ENCODE peak calls at places on chromosomes 1 and 21, in five cellular contexts. One of them, this sample, is unnamed.

GRCh38 chr1:182430263-182431068 is 19.5 kb upstream of the RGSL1 start:
- DNase-seq in GM06990: peak
- DNase-seq in GM23338: no peak
- DNase-seq in lower leg skin: no peak
- DNase-seq in AG10803: no peak
- DNase-seq in this sample: no peak

GRCh38 chr1:236072001-236072400 is 7.1 kb upstream of the NID1 start:
- DNase-seq in GM06990: no peak
- DNase-seq in GM23338: no peak
- DNase-seq in lower leg skin: no peak
- DNase-seq in AG10803: no peak
- DNase-seq in this sample: no peak

GRCh38 chr21:27802816-27803475 is 836.1 kb upstream of the ADAMTS5 start:
- DNase-seq in GM06990: no peak
- DNase-seq in GM23338: peak
- DNase-seq in lower leg skin: peak
- DNase-seq in AG10803: peak
- DNase-seq in this sample: no peak

GRCh38 chr1:163528710-163529348 is 207.1 kb downstream of the NUF2 start:
- DNase-seq in GM06990: no peak
- DNase-seq in GM23338: peak
- DNase-seq in lower leg skin: no peak
- DNase-seq in AG10803: peak
- DNase-seq in this sample: no peak

GRCh38 chr21:14567557-14568279 is 21.6 kb upstream of the SAMSN1 start:
- DNase-seq in GM06990: no peak
- DNase-seq in GM23338: no peak
- DNase-seq in lower leg skin: no peak
- DNase-seq in AG10803: no peak
- DNase-seq in this sample: no peak

GRCh38 chr1:30284226-30284625 is 439.2 kb downstream of the MATN1 start:
- DNase-seq in GM06990: no peak
- DNase-seq in GM23338: no peak
- DNase-seq in lower leg skin: no peak
- DNase-seq in AG10803: no peak
- DNase-seq in this sample: no peak

GRCh38 chr1:85692730-85693314 is 15.4 kb downstream of the ZNHIT6 start:
- DNase-seq in GM06990: no peak
- DNase-seq in GM23338: peak
- DNase-seq in lower leg skin: no peak
- DNase-seq in AG10803: peak
- DNase-seq in this sample: no peak

GRCh38 chr1:100400332-100400933 is 48.1 kb downstream of the CDC14A start:
- DNase-seq in GM06990: no peak
- DNase-seq in GM23338: peak
- DNase-seq in lower leg skin: peak
- DNase-seq in AG10803: no peak
- DNase-seq in this sample: no peak

GRCh38 chr1:97680894-97681293 is 239.9 kb downstream of the DPYD start:
- DNase-seq in GM06990: no peak
- DNase-seq in GM23338: peak
- DNase-seq in lower leg skin: no peak
- DNase-seq in AG10803: no peak
- DNase-seq in this sample: no peak

GRCh38 chr1:101797722-101798121 is 199.0 kb downstream of the OLFM3 start:
- DNase-seq in GM06990: no peak
- DNase-seq in GM23338: peak
- DNase-seq in lower leg skin: no peak
- DNase-seq in AG10803: no peak
- DNase-seq in this sample: no peak

GRCh38 chr21:44521928-44522752 is 17.9 kb downstream of the KRTAP10-1 start:
- DNase-seq in GM06990: no peak
- DNase-seq in GM23338: no peak
- DNase-seq in lower leg skin: no peak
- DNase-seq in AG10803: no peak
- DNase-seq in this sample: no peak

GRCh38 chr21:42097860-42098259 is 26.7 kb downstream of the UMODL1 start:
- DNase-seq in GM06990: no peak
- DNase-seq in GM23338: no peak
- DNase-seq in lower leg skin: peak
- DNase-seq in AG10803: peak
- DNase-seq in this sample: peak

GRCh38 chr21:41755934-41756773 is 10.7 kb downstream of the RIPK4 start:
- DNase-seq in GM06990: no peak
- DNase-seq in GM23338: no peak
- DNase-seq in lower leg skin: no peak
- DNase-seq in AG10803: no peak
- DNase-seq in this sample: no peak

GRCh38 chr1:20724364-20725188 is 6.8 kb upstream of the KIF17 start:
- DNase-seq in GM06990: no peak
- DNase-seq in GM23338: no peak
- DNase-seq in lower leg skin: no peak
- DNase-seq in AG10803: no peak
- DNase-seq in this sample: no peak

GRCh38 chr21:35324372-35325220 is 275.5 kb upstream of the RUNX1 start:
- DNase-seq in GM06990: no peak
- DNase-seq in GM23338: no peak
- DNase-seq in lower leg skin: no peak
- DNase-seq in AG10803: peak
- DNase-seq in this sample: no peak

GRCh38 chr1:35544976-35545375 is 12.2 kb downstream of the KIAA0319L start:
- DNase-seq in GM06990: no peak
- DNase-seq in GM23338: peak
- DNase-seq in lower leg skin: no peak
- DNase-seq in AG10803: peak
- DNase-seq in this sample: no peak

GRCh38 chr1:154384650-154385557 is 20.2 kb upstream of the IL6R start:
- DNase-seq in GM06990: no peak
- DNase-seq in GM23338: no peak
- DNase-seq in lower leg skin: no peak
- DNase-seq in AG10803: no peak
- DNase-seq in this sample: no peak

GRCh38 chr1:225526878-225527277 is 99.0 kb upstream of the LBR start:
- DNase-seq in GM06990: no peak
- DNase-seq in GM23338: no peak
- DNase-seq in lower leg skin: peak
- DNase-seq in AG10803: peak
- DNase-seq in this sample: no peak

GRCh38 chr1:40532062-40532389 is 589 bp downstream of the ZNF684 start:
- DNase-seq in GM06990: no peak
- DNase-seq in GM23338: no peak
- DNase-seq in lower leg skin: no peak
- DNase-seq in AG10803: no peak
- DNase-seq in this sample: no peak

GRCh38 chr1:167328306-167328705 is 107.6 kb downstream of the POU2F1 start:
- DNase-seq in GM06990: no peak
- DNase-seq in GM23338: no peak
- DNase-seq in lower leg skin: no peak
- DNase-seq in AG10803: no peak
- DNase-seq in this sample: no peak

GRCh38 chr1:204360314-204360713 is 585 bp upstream of the PLEKHA6 start:
- DNase-seq in GM06990: no peak
- DNase-seq in GM23338: no peak
- DNase-seq in lower leg skin: no peak
- DNase-seq in AG10803: no peak
- DNase-seq in this sample: no peak

GRCh38 chr1:116131866-116132605 is 20.8 kb downstream of the MAB21L3 start:
- DNase-seq in GM06990: no peak
- DNase-seq in GM23338: no peak
- DNase-seq in lower leg skin: no peak
- DNase-seq in AG10803: no peak
- DNase-seq in this sample: peak
- TF ChIP-seq CTCF in GM06990: no peak
- TF ChIP-seq CTCF in GM23338: no peak
- TF ChIP-seq CTCF in lower leg skin: no peak
- TF ChIP-seq CTCF in AG10803: no peak
- TF ChIP-seq CTCF in this sample: no peak

GRCh38 chr1:47333578-47333921 is at the start of gene CMPK1:
- DNase-seq in GM06990: peak
- DNase-seq in GM23338: peak
- DNase-seq in lower leg skin: peak
- DNase-seq in AG10803: peak
- DNase-seq in this sample: peak
- TF ChIP-seq CTCF in GM06990: peak
- TF ChIP-seq CTCF in GM23338: no peak
- TF ChIP-seq CTCF in lower leg skin: no peak
- TF ChIP-seq CTCF in AG10803: peak
- TF ChIP-seq CTCF in this sample: peak

DNA sequence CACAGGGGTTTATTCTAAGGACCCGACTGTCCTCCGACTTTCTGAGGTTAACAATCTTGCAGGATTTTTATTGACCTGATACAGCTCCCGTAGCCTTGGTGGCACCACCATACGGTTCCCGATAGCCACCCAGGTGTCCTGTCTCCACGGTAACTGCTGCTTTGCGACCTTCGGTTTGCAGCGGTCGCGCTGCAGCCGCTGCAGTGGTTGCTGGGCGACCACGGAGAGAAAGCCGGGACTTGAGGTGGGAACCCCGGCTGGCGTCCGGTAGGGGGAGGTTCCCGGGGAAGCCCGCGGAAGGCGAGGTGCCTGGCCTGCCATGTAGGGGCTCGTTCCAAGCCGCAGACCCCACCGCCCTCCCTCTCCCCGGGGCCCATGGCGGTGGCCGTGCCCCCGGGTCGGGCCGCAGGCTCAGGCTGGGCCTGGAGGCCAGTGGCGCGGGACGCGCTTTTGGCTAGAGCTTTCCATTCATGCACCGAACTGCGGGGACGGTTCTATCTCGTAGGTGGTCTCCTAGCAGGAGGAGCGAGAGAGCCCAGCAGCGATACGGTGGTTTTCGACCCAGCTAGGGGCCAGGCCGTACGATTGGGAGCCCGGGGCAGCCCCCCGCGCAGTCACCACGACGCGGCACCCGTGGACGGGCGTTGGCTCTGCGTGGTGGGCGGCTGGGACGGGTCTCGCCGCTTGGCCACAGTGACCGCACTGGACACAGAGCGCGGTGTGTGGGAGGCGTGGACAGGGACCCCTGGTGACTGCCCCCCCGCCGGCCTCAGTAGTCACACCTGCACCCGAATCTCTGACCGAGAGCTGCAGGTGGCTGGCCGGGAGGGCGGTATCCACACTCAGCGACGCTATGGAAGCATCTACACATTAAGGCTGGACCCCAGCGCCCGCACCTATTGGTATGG is at the start of gene KLHDC9:
- DNase-seq in GM06990: peak
- DNase-seq in GM23338: peak
- DNase-seq in lower leg skin: no peak
- DNase-seq in AG10803: peak
- DNase-seq in this sample: peak
- TF ChIP-seq CTCF in GM06990: no peak
- TF ChIP-seq CTCF in GM23338: no peak
- TF ChIP-seq CTCF in lower leg skin: no peak
- TF ChIP-seq CTCF in AG10803: no peak
- TF ChIP-seq CTCF in this sample: no peak

DNA sequence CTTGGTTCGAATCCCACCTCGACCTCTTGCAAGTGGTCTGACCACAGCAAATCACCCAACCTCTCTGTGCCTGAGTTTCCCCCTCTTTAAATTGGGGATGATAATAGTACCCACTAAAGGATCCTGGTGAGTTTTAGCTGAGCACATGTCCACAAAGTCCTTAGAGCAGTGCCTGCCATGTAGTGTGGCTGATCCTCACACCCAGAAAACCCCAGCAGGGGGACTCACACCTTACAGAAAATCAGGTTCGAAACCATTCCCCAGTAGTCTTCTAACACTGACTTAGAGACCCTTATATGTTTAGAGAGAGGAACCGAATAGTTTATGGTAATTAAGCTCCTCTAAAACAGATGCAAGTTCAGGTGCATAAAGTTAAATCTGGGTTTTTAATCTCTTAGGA is 89.0 kb downstream of the CAMTA1 start:
- DNase-seq in GM06990: no peak
- DNase-seq in GM23338: peak
- DNase-seq in lower leg skin: no peak
- DNase-seq in AG10803: no peak
- DNase-seq in this sample: no peak
- TF ChIP-seq CTCF in GM06990: no peak
- TF ChIP-seq CTCF in GM23338: peak
- TF ChIP-seq CTCF in lower leg skin: no peak
- TF ChIP-seq CTCF in AG10803: no peak
- TF ChIP-seq CTCF in this sample: no peak

GRCh38 chr1:61853545-61853944 is 111.3 kb downstream of the PATJ start:
- DNase-seq in GM06990: no peak
- DNase-seq in GM23338: no peak
- DNase-seq in lower leg skin: no peak
- DNase-seq in AG10803: peak
- DNase-seq in this sample: no peak
- TF ChIP-seq CTCF in GM06990: no peak
- TF ChIP-seq CTCF in GM23338: peak
- TF ChIP-seq CTCF in lower leg skin: no peak
- TF ChIP-seq CTCF in AG10803: peak
- TF ChIP-seq CTCF in this sample: peak

This sample was measured in osteocyte.